ENCODE peak calls at places on chromosomes 2 and 18, in eight cellular contexts. One of them, this sample, is unnamed.

GRCh38 chr18:58769321-58769720 is 95.4 kb upstream of the ZNF532 start:
- DNase-seq in Peyer's patch: no peak
- DNase-seq in A549: no peak
- DNase-seq in adrenal gland: no peak
- DNase-seq in spleen: no peak
- DNase-seq in HCT116: no peak
- DNase-seq in IMR-90: no peak
- DNase-seq in heart left ventricle: no peak
- DNase-seq in this sample: no peak

GRCh38 chr2:109168080-109168479 is 39.1 kb downstream of the SH3RF3 start:
- DNase-seq in adrenal gland: no peak
- DNase-seq in Peyer's patch: no peak
- DNase-seq in IMR-90: peak; percentile 52
- DNase-seq in heart left ventricle: no peak
- DNase-seq in spleen: no peak
- DNase-seq in HCT116: no peak
- DNase-seq in A549: no peak
- DNase-seq in this sample: no peak

GRCh38 chr18:12652861-12653401 is 5.0 kb downstream of the SPIRE1 start:
- DNase-seq in adrenal gland: peak; percentile 76
- DNase-seq in HCT116: no peak
- DNase-seq in Peyer's patch: no peak
- DNase-seq in A549: no peak
- DNase-seq in spleen: no peak
- DNase-seq in IMR-90: peak; percentile 46
- DNase-seq in heart left ventricle: no peak
- DNase-seq in this sample: no peak

GRCh38 chr2:120743657-120744056 is 8.0 kb downstream of the GLI2 start:
- DNase-seq in HCT116: no peak
- DNase-seq in IMR-90: no peak
- DNase-seq in Peyer's patch: peak; percentile 14
- DNase-seq in A549: no peak
- DNase-seq in heart left ventricle: no peak
- DNase-seq in adrenal gland: peak; percentile 3
- DNase-seq in spleen: no peak
- DNase-seq in this sample: no peak

GRCh38 chr2:65818873-65819451 is 386.6 kb upstream of the SPRED2 start:
- DNase-seq in heart left ventricle: no peak
- DNase-seq in IMR-90: no peak
- DNase-seq in spleen: no peak
- DNase-seq in HCT116: no peak
- DNase-seq in Peyer's patch: no peak
- DNase-seq in A549: no peak
- DNase-seq in adrenal gland: no peak
- DNase-seq in this sample: no peak

GRCh38 chr2:31762085-31762484 is 181.3 kb upstream of the SRD5A2 start:
- DNase-seq in Peyer's patch: no peak
- DNase-seq in spleen: no peak
- DNase-seq in adrenal gland: no peak
- DNase-seq in A549: no peak
- DNase-seq in HCT116: no peak
- DNase-seq in heart left ventricle: no peak
- DNase-seq in IMR-90: no peak
- DNase-seq in this sample: no peak

GRCh38 chr2:199148076-199148845 is 309.5 kb downstream of the SATB2 start:
- DNase-seq in spleen: no peak
- DNase-seq in Peyer's patch: no peak
- DNase-seq in adrenal gland: no peak
- DNase-seq in A549: no peak
- DNase-seq in HCT116: no peak
- DNase-seq in heart left ventricle: no peak
- DNase-seq in IMR-90: no peak
- DNase-seq in this sample: no peak

GRCh38 chr2:127637236-127637630 is 8.7 kb upstream of the GPR17 start:
- DNase-seq in heart left ventricle: no peak
- DNase-seq in HCT116: no peak
- DNase-seq in spleen: peak; percentile 88
- DNase-seq in IMR-90: no peak
- DNase-seq in A549: no peak
- DNase-seq in adrenal gland: no peak
- DNase-seq in Peyer's patch: no peak
- DNase-seq in this sample: no peak

GRCh38 chr2:174176898-174177297 is 71.4 kb downstream of the OLA1 start:
- DNase-seq in spleen: no peak
- DNase-seq in A549: no peak
- DNase-seq in HCT116: no peak
- DNase-seq in adrenal gland: no peak
- DNase-seq in IMR-90: peak; percentile 44
- DNase-seq in Peyer's patch: no peak
- DNase-seq in heart left ventricle: no peak
- DNase-seq in this sample: no peak

GRCh38 chr2:218036371-218036770 is 32.7 kb upstream of the RUFY4 start:
- DNase-seq in IMR-90: no peak
- DNase-seq in A549: no peak
- DNase-seq in adrenal gland: no peak
- DNase-seq in Peyer's patch: no peak
- DNase-seq in heart left ventricle: no peak
- DNase-seq in HCT116: no peak
- DNase-seq in spleen: no peak
- DNase-seq in this sample: no peak

GRCh38 chr2:168552450-168552856 is 96.4 kb downstream of the CERS6 start:
- DNase-seq in spleen: peak; percentile 76
- DNase-seq in Peyer's patch: no peak
- DNase-seq in HCT116: no peak
- DNase-seq in heart left ventricle: no peak
- DNase-seq in A549: no peak
- DNase-seq in IMR-90: no peak
- DNase-seq in adrenal gland: no peak
- DNase-seq in this sample: peak; percentile 13

GRCh38 chr2:70891572-70892356 is 43.9 kb upstream of the ATP6V1B1 start:
- DNase-seq in adrenal gland: no peak
- DNase-seq in heart left ventricle: no peak
- DNase-seq in A549: no peak
- DNase-seq in Peyer's patch: no peak
- DNase-seq in HCT116: no peak
- DNase-seq in spleen: no peak
- DNase-seq in IMR-90: no peak
- DNase-seq in this sample: no peak

GRCh38 chr2:11969774-11970173 is 223.3 kb downstream of the LPIN1 start:
- DNase-seq in adrenal gland: no peak
- DNase-seq in IMR-90: no peak
- DNase-seq in heart left ventricle: no peak
- DNase-seq in Peyer's patch: no peak
- DNase-seq in HCT116: no peak
- DNase-seq in A549: no peak
- DNase-seq in spleen: no peak
- DNase-seq in this sample: no peak

GRCh38 chr2:17306706-17307105 is 211.5 kb downstream of the RAD51AP2 start:
- DNase-seq in heart left ventricle: no peak
- DNase-seq in spleen: no peak
- DNase-seq in Peyer's patch: no peak
- DNase-seq in IMR-90: peak; percentile 31
- DNase-seq in adrenal gland: no peak
- DNase-seq in HCT116: no peak
- DNase-seq in A549: no peak
- DNase-seq in this sample: no peak

GRCh38 chr18:32803571-32803970 is 30.7 kb upstream of the KLHL14 start:
- DNase-seq in spleen: no peak
- DNase-seq in IMR-90: no peak
- DNase-seq in adrenal gland: no peak
- DNase-seq in Peyer's patch: no peak
- DNase-seq in HCT116: no peak
- DNase-seq in A549: no peak
- DNase-seq in heart left ventricle: no peak
- DNase-seq in this sample: no peak

GRCh38 chr2:159925975-159926374 is 128.0 kb upstream of the CD302 start:
- DNase-seq in heart left ventricle: no peak
- DNase-seq in HCT116: no peak
- DNase-seq in adrenal gland: no peak
- DNase-seq in spleen: no peak
- DNase-seq in A549: no peak
- DNase-seq in IMR-90: no peak
- DNase-seq in Peyer's patch: no peak
- DNase-seq in this sample: no peak

GRCh38 chr2:31556921-31557320 is 23.8 kb downstream of the SRD5A2 start:
- DNase-seq in Peyer's patch: no peak
- DNase-seq in spleen: no peak
- DNase-seq in HCT116: no peak
- DNase-seq in adrenal gland: no peak
- DNase-seq in IMR-90: no peak
- DNase-seq in A549: no peak
- DNase-seq in heart left ventricle: no peak
- DNase-seq in this sample: no peak

GRCh38 chr2:241808701-241809382 is at the start of gene NEU4:
- DNase-seq in A549: no peak
- DNase-seq in HCT116: no peak
- DNase-seq in spleen: peak; percentile 61
- DNase-seq in heart left ventricle: no peak
- DNase-seq in adrenal gland: no peak
- DNase-seq in IMR-90: no peak
- DNase-seq in Peyer's patch: peak; percentile 90
- DNase-seq in this sample: peak; percentile 10
- TF ChIP-seq POLR2A in A549: no peak
- TF ChIP-seq POLR2A in HCT116: no peak
- TF ChIP-seq POLR2A in spleen: no peak
- TF ChIP-seq POLR2A in heart left ventricle: no peak
- TF ChIP-seq POLR2A in adrenal gland: no peak
- TF ChIP-seq POLR2A in IMR-90: no peak
- TF ChIP-seq POLR2A in Peyer's patch: peak; percentile 68
- TF ChIP-seq POLR2A in this sample: no peak

DNA sequence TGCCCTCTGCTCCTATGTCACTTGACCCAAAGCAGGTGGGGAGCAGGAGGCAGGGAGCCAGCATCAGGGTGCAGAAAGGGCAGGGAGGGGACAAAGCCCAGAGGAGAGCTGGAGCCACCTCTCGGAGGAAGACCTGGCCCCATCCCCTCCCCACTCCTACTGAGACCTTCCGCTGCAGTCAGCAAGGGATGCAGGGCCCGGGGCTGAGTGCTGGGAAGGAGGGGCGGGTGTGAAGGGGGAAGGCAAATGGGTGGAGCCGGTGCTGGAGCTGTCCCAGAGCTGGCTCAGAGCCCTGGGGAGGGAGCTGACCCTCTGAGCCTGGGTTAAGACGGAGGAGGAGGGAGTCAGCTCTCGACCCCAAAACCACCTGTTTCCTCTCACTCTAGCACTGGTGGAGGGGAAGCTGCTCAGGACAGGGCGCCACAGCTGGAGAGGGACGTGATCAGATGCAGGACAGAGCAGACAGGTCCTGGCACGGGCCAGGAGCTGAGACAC is 33.8 kb downstream of the HS1BP3 start:
- DNase-seq in Peyer's patch: peak; percentile 64
- DNase-seq in heart left ventricle: peak; percentile 91
- DNase-seq in A549: no peak
- DNase-seq in spleen: peak; percentile 79
- DNase-seq in IMR-90: no peak
- DNase-seq in adrenal gland: peak; percentile 83
- DNase-seq in HCT116: no peak
- DNase-seq in this sample: no peak
- TF ChIP-seq POLR2A in Peyer's patch: no peak
- TF ChIP-seq POLR2A in heart left ventricle: peak; percentile 33
- TF ChIP-seq POLR2A in A549: no peak
- TF ChIP-seq POLR2A in spleen: no peak
- TF ChIP-seq POLR2A in IMR-90: no peak
- TF ChIP-seq POLR2A in adrenal gland: no peak
- TF ChIP-seq POLR2A in HCT116: no peak
- TF ChIP-seq POLR2A in this sample: no peak

GRCh38 chr2:178479275-178479616 is 846 bp upstream of the FKBP7 start:
- DNase-seq in adrenal gland: no peak
- DNase-seq in spleen: no peak
- DNase-seq in heart left ventricle: no peak
- DNase-seq in IMR-90: no peak
- DNase-seq in HCT116: no peak
- DNase-seq in A549: no peak
- DNase-seq in Peyer's patch: no peak
- DNase-seq in this sample: no peak

GRCh38 chr2:178477443-178478099 is 829 bp downstream of the FKBP7 start:
- DNase-seq in A549: no peak
- DNase-seq in heart left ventricle: no peak
- DNase-seq in spleen: no peak
- DNase-seq in HCT116: no peak
- DNase-seq in adrenal gland: no peak
- DNase-seq in IMR-90: no peak
- DNase-seq in Peyer's patch: no peak
- DNase-seq in this sample: no peak

GRCh38 chr2:178479758-178480226 is 465 bp upstream of the PLEKHA3 start:
- DNase-seq in IMR-90: no peak
- DNase-seq in spleen: no peak
- DNase-seq in A549: no peak
- DNase-seq in HCT116: no peak
- DNase-seq in adrenal gland: no peak
- DNase-seq in heart left ventricle: no peak
- DNase-seq in Peyer's patch: no peak
- DNase-seq in this sample: no peak

GRCh38 chr2:178478102-178478441 is 328 bp downstream of the FKBP7 start:
- DNase-seq in heart left ventricle: no peak
- DNase-seq in HCT116: no peak
- DNase-seq in adrenal gland: no peak
- DNase-seq in IMR-90: peak; percentile 31
- DNase-seq in spleen: peak; percentile 75
- DNase-seq in Peyer's patch: no peak
- DNase-seq in A549: no peak
- DNase-seq in this sample: no peak

DNA sequence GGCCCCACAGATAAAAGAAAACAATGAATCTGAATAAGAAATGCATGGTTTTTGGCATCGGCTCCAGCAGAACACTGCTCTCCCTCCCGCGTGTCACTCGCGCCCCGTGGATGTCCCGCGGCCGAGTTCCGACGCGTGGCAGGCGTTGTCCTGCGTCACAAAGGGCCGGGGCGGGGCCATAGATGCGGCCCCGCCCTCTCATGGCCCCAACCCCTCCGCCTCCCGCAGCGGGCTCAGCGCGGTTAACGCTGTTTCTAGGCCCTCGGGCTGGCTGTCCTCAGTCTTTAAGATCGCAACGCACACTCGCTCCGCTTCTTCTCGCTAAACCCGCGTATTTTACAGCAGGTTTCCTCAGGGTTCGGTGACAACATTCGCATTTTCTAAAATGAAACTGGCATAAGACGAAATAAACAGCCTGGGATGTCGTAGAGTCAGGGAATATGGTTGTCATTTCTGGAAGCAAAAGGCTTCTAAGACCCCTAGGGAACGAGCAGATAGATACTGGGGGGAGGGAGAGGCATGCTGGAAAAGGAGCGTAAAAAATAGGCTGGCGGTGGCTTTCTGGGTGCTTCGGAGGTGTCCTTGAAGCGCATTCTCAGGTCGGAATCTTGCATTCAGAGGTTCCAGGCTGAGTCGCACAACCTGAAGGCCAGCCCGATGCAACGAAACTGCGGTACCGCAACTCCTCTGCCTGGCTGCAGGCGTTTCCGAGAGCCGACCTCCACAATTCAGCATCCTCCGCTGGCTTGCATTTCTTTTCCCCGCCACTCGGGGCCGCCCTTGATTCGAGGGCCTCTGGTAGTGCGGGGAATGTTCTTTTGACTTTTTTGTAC is at the start of gene FKBP7:
- DNase-seq in Peyer's patch: peak; percentile 91
- DNase-seq in spleen: peak; percentile 98
- DNase-seq in adrenal gland: peak; percentile 89
- DNase-seq in IMR-90: peak; percentile 77
- DNase-seq in HCT116: peak; percentile 60
- DNase-seq in A549: peak; percentile 84
- DNase-seq in heart left ventricle: peak; percentile 89
- DNase-seq in this sample: peak; percentile 51
- TF ChIP-seq POLR2A in Peyer's patch: peak; percentile 61
- TF ChIP-seq POLR2A in spleen: no peak
- TF ChIP-seq POLR2A in adrenal gland: peak; percentile 77
- TF ChIP-seq POLR2A in IMR-90: peak; percentile 84
- TF ChIP-seq POLR2A in HCT116: peak; percentile 60
- TF ChIP-seq POLR2A in A549: peak; percentile 66
- TF ChIP-seq POLR2A in heart left ventricle: peak; percentile 68
- TF ChIP-seq POLR2A in this sample: peak; percentile 74

GRCh38 chr2:28621172-28622100 is 125.6 kb downstream of the PLB1 start:
- DNase-seq in adrenal gland: peak; percentile 61
- DNase-seq in spleen: peak; percentile 86
- DNase-seq in HCT116: peak; percentile 58
- DNase-seq in Peyer's patch: peak; percentile 76
- DNase-seq in A549: peak; percentile 68
- DNase-seq in heart left ventricle: peak; percentile 69
- DNase-seq in IMR-90: peak; percentile 98
- DNase-seq in this sample: no peak
- TF ChIP-seq POLR2A in adrenal gland: no peak
- TF ChIP-seq POLR2A in spleen: no peak
- TF ChIP-seq POLR2A in HCT116: no peak
- TF ChIP-seq POLR2A in Peyer's patch: peak; percentile 30
- TF ChIP-seq POLR2A in A549: no peak
- TF ChIP-seq POLR2A in heart left ventricle: no peak
- TF ChIP-seq POLR2A in IMR-90: peak; percentile 24
- TF ChIP-seq POLR2A in this sample: no peak

This sample was measured in GM12891.